ENCODE peak calls at places on chromosomes 1 and 21, in seven cellular contexts. I, D, N, L, S, Y and E are unnamed samples.

GRCh38 chr1:24915819-24916602 is 14.1 kb downstream of the RUNX3 start:
- DNase-seq in I (no peak), D (no peak), N (no peak), L (no peak), S (no peak), Y (no peak), E (no peak)

GRCh38 chr1:37666241-37666867 is 26.0 kb upstream of the CDCA8 start:
- DNase-seq in I (no peak), D (no peak), N (no peak), L (no peak), S (no peak), Y (no peak), E (no peak)

GRCh38 chr1:3625151-3625907 is 514 bp downstream of the TPRG1L start:
- DNase-seq in I (peak), D (peak), N (peak), L (no peak), S (no peak), Y (no peak), E (peak)

GRCh38 chr1:25594971-25595370 is 21.6 kb upstream of the MAN1C1 start:
- DNase-seq in I (no peak), D (no peak), N (no peak), L (no peak), S (no peak), Y (no peak), E (no peak)

GRCh38 chr1:186102559-186103148 is 272.4 kb downstream of the TPR start:
- DNase-seq in I (peak), D (no peak), N (no peak), L (no peak), S (peak), Y (no peak), E (no peak)

GRCh38 chr1:25701030-25701785 is 84.6 kb downstream of the MAN1C1 start:
- DNase-seq in I (no peak), D (no peak), N (no peak), L (no peak), S (no peak), Y (no peak), E (no peak)

GRCh38 chr1:197921235-197922069 is 4.3 kb downstream of the LHX9 start:
- DNase-seq in I (no peak), D (no peak), N (peak), L (peak), S (no peak), Y (no peak), E (no peak)

GRCh38 chr1:86441997-86442396 is 18.0 kb downstream of the CLCA2 start:
- DNase-seq in I (no peak), D (no peak), N (peak), L (no peak), S (no peak), Y (no peak), E (no peak)

GRCh38 chr1:43994794-43995790 is 3.7 kb downstream of the CCDC24 start:
- DNase-seq in I (peak), D (peak), N (peak), L (peak), S (no peak), Y (peak), E (peak)

GRCh38 chr1:165187020-165187628 is 169.4 kb downstream of the LMX1A start:
- DNase-seq in I (no peak), D (no peak), N (no peak), L (no peak), S (no peak), Y (no peak), E (no peak)

GRCh38 chr21:43881283-43881682 is 16.3 kb downstream of the AGPAT3 start:
- DNase-seq in I (no peak), D (no peak), N (no peak), L (no peak), S (no peak), Y (no peak), E (peak)

GRCh38 chr1:10824821-10825540 is 28.5 kb upstream of the CASZ1 start:
- DNase-seq in I (peak), D (peak), N (no peak), L (no peak), S (peak), Y (no peak), E (no peak)

GRCh38 chr1:19365711-19366110 is 53.6 kb downstream of the SLC66A1 start:
- DNase-seq in I (peak), D (no peak), N (no peak), L (no peak), S (no peak), Y (no peak), E (no peak)

GRCh38 chr1:4973341-4973740 is 318.9 kb downstream of the AJAP1 start:
- DNase-seq in I (no peak), D (no peak), N (no peak), L (no peak), S (no peak), Y (no peak), E (no peak)

GRCh38 chr1:239387304-239388231 is 1.2 kb downstream of the CHRM3 start:
- DNase-seq in I (no peak), D (peak), N (peak), L (peak), S (no peak), Y (no peak), E (peak)

GRCh38 chr21:41137889-41138288 is 30.1 kb upstream of the BACE2 start:
- DNase-seq in I (no peak), D (no peak), N (no peak), L (no peak), S (no peak), Y (no peak), E (no peak)

GRCh38 chr1:149936076-149936991 is at the start of gene MTMR11:
- DNase-seq in I (no peak), D (peak), N (peak), L (no peak), S (peak), Y (no peak), E (no peak)

GRCh38 chr1:198179556-198179981 is 22.8 kb downstream of the NEK7 start:
- DNase-seq in I (peak), D (no peak), N (no peak), L (no peak), S (no peak), Y (no peak), E (no peak)

GRCh38 chr1:167542109-167543032 is 11.2 kb downstream of the CREG1 start:
- DNase-seq in I (no peak), D (no peak), N (no peak), L (no peak), S (no peak), Y (no peak), E (no peak)

GRCh38 chr1:93615201-93616150 is 66.2 kb downstream of the BCAR3 start:
- DNase-seq in I (peak), D (peak), N (peak), L (no peak), S (peak), Y (peak), E (peak)

GRCh38 chr1:179002552-179003345 is 22.9 kb upstream of the FAM20B start:
- DNase-seq in I (peak), D (peak), N (peak), L (peak), S (peak), Y (peak), E (peak)

GRCh38 chr1:1347663-1348419 is 1.4 kb downstream of the DVL1 start:
- DNase-seq in I (no peak), D (peak), N (peak), L (peak), S (no peak), Y (no peak), E (no peak)

GRCh38 chr1:238052496-238053266 is 162.0 kb upstream of the ZP4 start:
- DNase-seq in I (no peak), D (no peak), N (no peak), L (no peak), S (no peak), Y (no peak), E (no peak)

GRCh38 chr1:231159963-231160761 is 1.7 kb upstream of the TRIM67 start:
- DNase-seq in I (no peak), D (no peak), N (no peak), L (no peak), S (no peak), Y (no peak), E (no peak)

GRCh38 chr1:25770541-25771245 is 29.3 kb upstream of the SELENON start:
- DNase-seq in I (no peak), D (no peak), N (no peak), L (no peak), S (no peak), Y (no peak), E (peak)

GRCh38 chr1:201630582-201630981 is 91.7 kb downstream of the NAV1 start:
- DNase-seq in I (peak), D (no peak), N (no peak), L (no peak), S (no peak), Y (no peak), E (no peak)

GRCh38 chr1:221945669-221946068 is 203.8 kb upstream of the DUSP10 start:
- DNase-seq in I (no peak), D (no peak), N (no peak), L (no peak), S (no peak), Y (no peak), E (no peak)
- TF ChIP-seq CTCF in I (no peak), D (no peak), N (no peak), L (no peak), S (no peak), Y (no peak), E (no peak)

GRCh38 chr21:26961704-26962103 is 5.2 kb downstream of the ADAMTS5 start:
- DNase-seq in I (peak), D (no peak), N (no peak), L (peak), S (no peak), Y (no peak), E (peak)
- TF ChIP-seq CTCF in I (peak), D (no peak), N (no peak), L (peak), S (no peak), Y (no peak), E (no peak)

GRCh38 chr1:232830661-232831060 is 25.4 kb downstream of the MAP10 start:
- DNase-seq in I (no peak), D (no peak), N (no peak), L (no peak), S (no peak), Y (no peak), E (no peak)
- TF ChIP-seq CTCF in I (no peak), D (no peak), N (no peak), L (no peak), S (no peak), Y (no peak), E (no peak)

GRCh38 chr1:41338820-41339219 is 22.4 kb upstream of the FOXO6 start:
- DNase-seq in I (no peak), D (no peak), N (no peak), L (no peak), S (no peak), Y (no peak), E (no peak)

GRCh38 chr1:41341365-41341683 is 19.9 kb upstream of the FOXO6 start:
- DNase-seq in I (no peak), D (no peak), N (no peak), L (no peak), S (no peak), Y (no peak), E (no peak)

GRCh38 chr1:41341756-41342562 is 19.3 kb upstream of the FOXO6 start:
- DNase-seq in I (peak), D (no peak), N (peak), L (no peak), S (no peak), Y (no peak), E (no peak)

GRCh38 chr1:41342774-41343355 is 18.4 kb upstream of the FOXO6 start:
- DNase-seq in I (no peak), D (no peak), N (no peak), L (no peak), S (no peak), Y (no peak), E (no peak)

DNA sequence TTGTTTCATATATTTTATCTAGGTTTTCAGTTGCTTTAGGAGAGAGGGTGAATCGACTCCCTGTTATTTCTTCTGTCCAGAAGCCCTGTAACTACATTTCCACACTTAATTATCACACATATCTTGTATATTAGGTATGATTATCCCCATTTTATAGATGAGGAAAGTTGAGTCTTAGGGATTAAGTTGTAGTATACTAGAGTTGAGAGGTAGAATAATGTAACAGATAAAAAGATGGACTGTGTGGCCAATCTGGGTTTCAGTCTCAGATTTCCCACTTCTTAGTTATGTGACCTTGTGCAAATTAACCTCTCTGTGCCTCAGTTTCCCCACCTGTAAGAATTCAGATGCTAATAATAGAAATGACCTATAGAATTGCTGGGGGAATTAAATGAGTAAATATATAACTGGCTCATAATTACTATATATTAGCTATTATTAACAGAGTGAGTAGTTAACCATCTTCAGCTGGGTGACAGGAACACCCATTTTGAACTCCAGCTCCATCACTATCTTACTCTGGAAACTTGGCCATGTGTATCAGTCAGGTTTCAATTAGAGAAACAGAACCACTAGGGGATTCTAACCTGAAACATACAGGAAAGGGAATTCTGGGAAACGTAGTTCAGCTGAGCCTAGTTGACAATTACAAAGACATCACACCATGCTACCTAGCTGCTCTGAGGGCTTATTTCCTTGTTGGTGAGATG is 20.4 kb upstream of the FOXO6 start:
- DNase-seq in I (no peak), D (no peak), N (no peak), L (no peak), S (no peak), Y (no peak), E (no peak)
- TF ChIP-seq CTCF in I (no peak), D (no peak), N (no peak), L (no peak), S (no peak), Y (no peak), E (no peak)